ENCODE peak calls at places on chromosome 11, in six cellular contexts. K is neural crest cell, F is mesenchymal stem cell, T is GM19239, R is posterior cingulate gyrus, J is COLO829. Q is an unnamed sample.

GRCh38 chr11:21888814-21889213 is 304.1 kb upstream of the ANO5 start:
- DNase-seq in K (no peak), F (no peak), T (no peak), R (no peak), J (peak; percentile 40), Q (no peak)

GRCh38 chr11:43269229-43269928 is 42.4 kb upstream of the API5 start:
- DNase-seq in K (no peak), F (no peak), T (no peak), R (peak; percentile 27), J (no peak), Q (no peak)

GRCh38 chr11:44505591-44506054 is 59.8 kb upstream of the CD82 start:
- DNase-seq in K (no peak), F (peak; percentile 10), T (no peak), R (no peak), J (no peak), Q (no peak)

GRCh38 chr11:65572356-65573043 is at the start of gene FAM89B:
- DNase-seq in K (peak; percentile 79), F (peak; percentile 88), T (no peak), R (peak; percentile 83), J (peak; percentile 72), Q (peak; percentile 92)

GRCh38 chr11:10913996-10914514 is 56.2 kb upstream of the ZBED5 start:
- DNase-seq in K (no peak), F (no peak), T (no peak), R (no peak), J (no peak), Q (no peak)

GRCh38 chr11:64372802-64373597 is 14.0 kb downstream of the RPS6KA4 start:
- DNase-seq in K (no peak), F (no peak), T (no peak), R (peak; percentile 76), J (peak; percentile 65), Q (no peak)

GRCh38 chr11:34609850-34610249 is 11.0 kb upstream of the EHF start:
- DNase-seq in K (no peak), F (no peak), T (no peak), R (no peak), J (no peak), Q (no peak)

GRCh38 chr11:60088364-60088763 is at the start of gene MS4A2:
- DNase-seq in K (no peak), F (no peak), T (no peak), R (no peak), J (no peak), Q (no peak)

GRCh38 chr11:33475999-33476398 is 218.8 kb downstream of the HIPK3 start:
- DNase-seq in K (no peak), F (peak; percentile 32), T (no peak), R (no peak), J (peak; percentile 69), Q (no peak)

GRCh38 chr11:128407962-128408361 is 179.4 kb downstream of the ETS1 start:
- DNase-seq in K (no peak), F (peak; percentile 85), T (no peak), R (no peak), J (no peak), Q (no peak)